ENCODE peak calls at places on chromosomes 2 and 18, in ten cellular contexts. T, W, L, Z, F, X, B, N, H and O are unnamed samples.

GRCh38 chr18:58058720-58059119 is 14.7 kb downstream of the NEDD4L start:
- DNase-seq in T (no peak), W (no peak), L (no peak), Z (no peak), F (no peak), X (no peak), B (no peak), N (peak), H (no peak), O (no peak)

GRCh38 chr2:88671786-88672427 is 19.6 kb upstream of the RPIA start:
- DNase-seq in T (peak), W (peak), L (peak), Z (no peak), F (peak), X (peak), B (no peak), N (peak), H (no peak), O (peak)

GRCh38 chr18:79522451-79523220 is 126.9 kb downstream of the NFATC1 start:
- DNase-seq in T (no peak), W (peak), L (no peak), Z (peak), F (no peak), X (no peak), B (no peak), N (no peak), H (no peak), O (no peak)

GRCh38 chr2:67329513-67329912 is 67.6 kb upstream of the ETAA1 start:
- DNase-seq in T (no peak), W (no peak), L (no peak), Z (no peak), F (no peak), X (no peak), B (no peak), N (no peak), H (no peak), O (no peak)

GRCh38 chr2:145032791-145033190 is 512.9 kb upstream of the ZEB2 start:
- DNase-seq in T (no peak), W (no peak), L (no peak), Z (no peak), F (no peak), X (no peak), B (no peak), N (no peak), H (no peak), O (no peak)

GRCh38 chr2:67018318-67018717 is 378.8 kb upstream of the ETAA1 start:
- DNase-seq in T (no peak), W (no peak), L (no peak), Z (no peak), F (no peak), X (no peak), B (no peak), N (no peak), H (no peak), O (no peak)

GRCh38 chr2:80020061-80020460 is 284.5 kb downstream of the LRRTM1 start:
- DNase-seq in T (no peak), W (no peak), L (no peak), Z (no peak), F (no peak), X (no peak), B (no peak), N (no peak), H (no peak), O (no peak)

GRCh38 chr18:21489119-21489750 is 111.3 kb downstream of the ESCO1 start:
- DNase-seq in T (peak), W (no peak), L (peak), Z (peak), F (peak), X (peak), B (no peak), N (peak), H (peak), O (peak)

GRCh38 chr2:109497447-109497846 is 116.3 kb downstream of the SEPTIN10 start:
- DNase-seq in T (no peak), W (no peak), L (no peak), Z (no peak), F (no peak), X (peak), B (no peak), N (peak), H (peak), O (no peak)

GRCh38 chr2:158214431-158214830 is 112.8 kb downstream of the UPP2 start:
- DNase-seq in T (peak), W (peak), L (no peak), Z (no peak), F (no peak), X (no peak), B (no peak), N (peak), H (no peak), O (no peak)

GRCh38 chr18:21134895-21135294 is 23.3 kb upstream of the ROCK1 start:
- DNase-seq in T (no peak), W (no peak), L (peak), Z (no peak), F (no peak), X (no peak), B (no peak), N (peak), H (no peak), O (no peak)

GRCh38 chr2:25230128-25230527 is 61.7 kb upstream of the POMC start:
- DNase-seq in T (no peak), W (no peak), L (no peak), Z (no peak), F (no peak), X (no peak), B (no peak), N (no peak), H (no peak), O (no peak)

GRCh38 chr2:128789776-128790455 is 471.2 kb upstream of the HS6ST1 start:
- DNase-seq in T (no peak), W (no peak), L (no peak), Z (no peak), F (no peak), X (no peak), B (no peak), N (no peak), H (no peak), O (no peak)

GRCh38 chr2:125584732-125585131 is 1071.2 kb upstream of the GYPC start:
- DNase-seq in T (no peak), W (no peak), L (no peak), Z (no peak), F (no peak), X (no peak), B (no peak), N (no peak), H (no peak), O (no peak)

GRCh38 chr2:127576433-127577207 is 41.1 kb downstream of the MYO7B start:
- DNase-seq in T (no peak), W (no peak), L (peak), Z (no peak), F (peak), X (no peak), B (peak), N (peak), H (peak), O (peak)

GRCh38 chr2:1721706-1722483 is 22.4 kb downstream of the PXDN start:
- DNase-seq in T (no peak), W (no peak), L (peak), Z (no peak), F (no peak), X (peak), B (no peak), N (peak), H (no peak), O (no peak)

GRCh38 chr2:43762286-43762685 is 11.6 kb upstream of the DYNC2LI1 start:
- DNase-seq in T (no peak), W (no peak), L (no peak), Z (no peak), F (no peak), X (no peak), B (no peak), N (peak), H (no peak), O (no peak)

GRCh38 chr2:43766006-43766405 is 7.8 kb upstream of the DYNC2LI1 start:
- DNase-seq in T (no peak), W (no peak), L (no peak), Z (no peak), F (no peak), X (peak), B (no peak), N (peak), H (no peak), O (no peak)

GRCh38 chr2:43759195-43759594 is 14.6 kb upstream of the DYNC2LI1 start:
- DNase-seq in T (no peak), W (no peak), L (no peak), Z (no peak), F (no peak), X (peak), B (no peak), N (peak), H (peak), O (no peak)

GRCh38 chr2:43758738-43759137 is 15.1 kb upstream of the DYNC2LI1 start:
- DNase-seq in T (no peak), W (no peak), L (no peak), Z (no peak), F (no peak), X (no peak), B (no peak), N (peak), H (peak), O (peak)

DNA sequence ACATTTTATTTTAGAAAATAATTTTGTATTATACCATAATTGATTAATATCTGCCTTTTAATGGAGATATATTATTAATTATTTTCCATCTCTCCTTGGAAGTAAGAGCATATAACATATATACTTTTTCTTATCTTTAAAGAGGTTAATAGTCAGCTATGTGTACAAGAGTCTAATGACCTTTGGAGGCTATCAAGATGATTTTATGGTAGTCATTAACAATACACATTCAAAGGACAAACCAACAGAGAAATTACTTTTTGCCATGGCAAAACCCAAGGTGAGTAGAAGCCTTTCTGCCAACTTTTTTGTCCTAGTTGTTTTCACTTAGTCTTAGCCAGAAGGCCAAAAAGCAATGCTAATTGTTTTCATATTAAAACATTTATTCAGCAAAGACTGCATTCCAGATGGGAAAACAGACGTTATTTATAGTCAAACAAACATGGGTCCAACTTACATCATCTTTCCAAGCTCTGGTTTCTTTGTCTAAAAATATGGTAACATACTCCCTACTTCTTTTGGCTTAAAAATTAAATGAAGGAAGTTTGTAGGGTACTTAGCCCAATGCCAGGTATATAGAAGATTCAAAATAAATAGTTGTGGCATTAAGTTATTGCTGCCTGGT is 9.6 kb upstream of the DYNC2LI1 start:
- DNase-seq in T (no peak), W (no peak), L (no peak), Z (no peak), F (no peak), X (no peak), B (no peak), N (no peak), H (no peak), O (no peak)
- TF ChIP-seq CTCF in T (no peak), W (no peak), L (no peak), Z (no peak), F (no peak), X (no peak), B (no peak), N (no peak), H (no peak), O (no peak)

DNA sequence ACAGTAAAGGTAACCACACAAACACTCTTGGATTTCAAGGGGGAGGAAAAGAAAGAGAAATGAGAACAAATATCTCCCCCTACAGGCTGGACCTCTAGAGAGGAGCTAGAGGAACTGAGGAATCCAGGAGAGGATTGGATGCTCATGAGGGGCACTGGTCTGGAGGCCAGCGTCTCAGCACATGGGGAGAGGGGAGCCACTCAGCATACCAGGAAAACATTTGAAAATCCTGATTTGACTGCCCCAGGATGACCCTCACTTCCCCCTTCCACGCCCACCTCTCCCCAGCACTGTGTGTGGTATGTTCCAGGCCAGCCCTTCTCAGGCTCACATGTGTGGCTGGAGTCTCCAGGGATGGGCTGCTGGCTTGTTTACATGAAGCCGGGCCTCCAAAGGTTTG is 396.8 kb upstream of the ID2 start:
- DNase-seq in T (no peak), W (no peak), L (no peak), Z (no peak), F (no peak), X (no peak), B (no peak), N (no peak), H (no peak), O (no peak)
- TF ChIP-seq CTCF in T (peak), W (peak), L (peak), Z (no peak), F (peak), X (peak), B (peak), N (peak), H (no peak), O (no peak)

DNA sequence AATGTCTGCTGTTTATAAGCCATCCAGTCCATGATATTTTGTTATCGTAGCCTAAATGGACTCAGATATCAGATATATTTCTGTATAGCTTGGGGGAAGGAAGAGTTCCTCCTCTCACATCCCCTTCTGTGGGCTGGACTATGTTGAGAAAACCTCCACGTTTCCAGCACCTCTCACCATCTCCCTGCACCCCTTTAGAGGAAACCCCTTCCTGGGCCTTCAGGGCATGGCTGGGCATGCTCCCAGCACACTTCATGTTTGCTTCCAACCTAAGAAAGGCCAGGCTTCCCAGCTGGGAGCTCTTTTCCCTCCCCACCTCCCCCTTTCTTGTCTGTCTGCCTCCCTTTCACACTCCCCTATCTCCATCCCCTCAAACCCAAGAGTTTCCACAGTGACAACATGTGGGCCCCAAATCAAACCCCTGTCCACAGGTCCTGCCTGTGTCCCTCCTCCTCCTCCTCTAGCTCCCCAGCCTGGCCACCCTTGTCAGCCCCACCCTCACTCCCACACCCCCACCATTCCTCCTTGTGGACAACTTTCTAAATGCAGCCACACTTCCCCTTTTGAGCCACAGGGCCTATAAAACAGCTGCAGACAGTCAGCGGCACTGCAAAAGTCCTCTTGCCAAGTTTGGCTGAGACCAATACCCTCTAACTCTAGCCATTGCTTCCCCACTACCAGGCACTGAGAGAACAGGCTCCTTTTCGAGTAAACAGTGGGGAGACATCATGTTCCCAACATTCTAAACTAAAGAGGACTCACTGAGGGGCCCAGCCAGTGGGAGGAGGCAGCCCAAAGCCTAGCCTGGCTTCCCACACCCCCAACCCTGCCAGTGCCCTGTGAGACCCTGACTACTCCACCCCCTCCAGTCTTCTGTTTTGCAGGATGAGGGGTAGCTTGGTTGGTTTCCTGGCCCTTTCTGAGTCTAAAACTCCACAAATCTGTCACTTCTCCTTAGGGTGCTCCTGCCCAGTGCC is 120.5 kb downstream of the ZFP36L2 start:
- DNase-seq in T (peak), W (no peak), L (peak), Z (peak), F (no peak), X (no peak), B (peak), N (peak), H (peak), O (no peak)
- TF ChIP-seq CTCF in T (peak), W (peak), L (peak), Z (peak), F (peak), X (peak), B (peak), N (peak), H (peak), O (no peak)

DNA sequence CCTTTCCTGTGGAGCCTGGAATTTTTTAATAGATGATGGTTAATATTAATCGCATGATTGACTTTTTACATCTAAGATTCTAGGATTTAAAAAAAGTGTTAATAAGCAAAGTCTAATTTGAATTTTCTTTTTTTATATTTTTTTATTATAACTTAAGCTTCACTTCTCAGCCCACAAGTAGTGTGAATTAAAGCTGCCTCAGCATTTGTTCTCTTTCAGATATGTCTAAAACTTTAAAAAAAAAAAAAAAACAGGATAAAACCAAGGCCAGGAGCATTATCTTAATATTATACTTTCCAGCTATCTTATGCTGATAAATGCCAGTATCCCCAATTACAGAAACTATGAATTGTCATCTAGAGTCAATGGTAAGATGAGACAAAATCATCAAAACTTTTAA is 109.7 kb downstream of the CD226 start:
- DNase-seq in T (no peak), W (no peak), L (no peak), Z (no peak), F (no peak), X (no peak), B (no peak), N (no peak), H (no peak), O (no peak)
- TF ChIP-seq CTCF in T (no peak), W (no peak), L (no peak), Z (no peak), F (no peak), X (no peak), B (no peak), N (no peak), H (no peak), O (no peak)

GRCh38 chr2:183359867-183360266 is 235.6 kb downstream of the NUP35 start:
- DNase-seq in T (no peak), W (no peak), L (no peak), Z (no peak), F (no peak), X (no peak), B (no peak), N (peak), H (no peak), O (no peak)
- TF ChIP-seq CTCF in T (no peak), W (no peak), L (peak), Z (no peak), F (peak), X (peak), B (no peak), N (peak), H (no peak), O (no peak)